ENCODE peak calls at places on chromosome 7, in five cellular contexts. One of them, this sample, is unnamed.

GRCh38 chr7:31017748-31018120 is 34.4 kb upstream of the ADCYAP1R1 start:
- DNase-seq in ascending aorta: no peak
- DNase-seq in brain microvascular endothelial cell: no peak
- DNase-seq in epithelial cell of esophagus: no peak
- DNase-seq in IMR-90: no peak
- DNase-seq in this sample: no peak

GRCh38 chr7:48389977-48390376 is 218.7 kb downstream of the ABCA13 start:
- DNase-seq in ascending aorta: no peak
- DNase-seq in brain microvascular endothelial cell: peak
- DNase-seq in epithelial cell of esophagus: peak
- DNase-seq in IMR-90: peak
- DNase-seq in this sample: peak

GRCh38 chr7:31092606-31093005 is 40.5 kb downstream of the ADCYAP1R1 start:
- DNase-seq in ascending aorta: no peak
- DNase-seq in brain microvascular endothelial cell: no peak
- DNase-seq in epithelial cell of esophagus: no peak
- DNase-seq in IMR-90: no peak
- DNase-seq in this sample: no peak

GRCh38 chr7:131346885-131347592 is 19.4 kb downstream of the MKLN1 start:
- DNase-seq in ascending aorta: no peak
- DNase-seq in brain microvascular endothelial cell: no peak
- DNase-seq in epithelial cell of esophagus: peak
- DNase-seq in IMR-90: no peak
- DNase-seq in this sample: no peak

GRCh38 chr7:132251327-132251659 is 325.0 kb downstream of the PLXNA4 start:
- DNase-seq in ascending aorta: peak
- DNase-seq in brain microvascular endothelial cell: no peak
- DNase-seq in epithelial cell of esophagus: peak
- DNase-seq in IMR-90: no peak
- DNase-seq in this sample: no peak

GRCh38 chr7:137354361-137354760 is 10.8 kb upstream of the PTN start:
- DNase-seq in ascending aorta: no peak
- DNase-seq in brain microvascular endothelial cell: peak
- DNase-seq in epithelial cell of esophagus: peak
- DNase-seq in IMR-90: peak
- DNase-seq in this sample: peak

GRCh38 chr7:47379629-47380324 is 202.1 kb downstream of the TNS3 start:
- DNase-seq in ascending aorta: peak
- DNase-seq in brain microvascular endothelial cell: peak
- DNase-seq in epithelial cell of esophagus: peak
- DNase-seq in IMR-90: peak
- DNase-seq in this sample: peak

GRCh38 chr7:23604296-23604640 is 7.1 kb downstream of the CCDC126 start:
- DNase-seq in ascending aorta: no peak
- DNase-seq in brain microvascular endothelial cell: no peak
- DNase-seq in epithelial cell of esophagus: peak
- DNase-seq in IMR-90: peak
- DNase-seq in this sample: no peak

GRCh38 chr7:88072036-88072714 is 138.1 kb downstream of the ADAM22 start:
- DNase-seq in ascending aorta: no peak
- DNase-seq in brain microvascular endothelial cell: no peak
- DNase-seq in epithelial cell of esophagus: no peak
- DNase-seq in IMR-90: no peak
- DNase-seq in this sample: no peak

GRCh38 chr7:141584935-141585334 is 33.7 kb downstream of the AGK start:
- DNase-seq in ascending aorta: no peak
- DNase-seq in brain microvascular endothelial cell: no peak
- DNase-seq in epithelial cell of esophagus: no peak
- DNase-seq in IMR-90: no peak
- DNase-seq in this sample: no peak

GRCh38 chr7:55545496-55545895 is 26.8 kb downstream of the VOPP1 start:
- DNase-seq in ascending aorta: no peak
- DNase-seq in brain microvascular endothelial cell: peak
- DNase-seq in epithelial cell of esophagus: peak
- DNase-seq in IMR-90: peak
- DNase-seq in this sample: peak

GRCh38 chr7:105487559-105488218 is 34.4 kb downstream of the PUS7 start:
- DNase-seq in ascending aorta: no peak
- DNase-seq in brain microvascular endothelial cell: peak
- DNase-seq in epithelial cell of esophagus: peak
- DNase-seq in IMR-90: peak
- DNase-seq in this sample: peak

GRCh38 chr7:136870799-136871487 is 2.5 kb downstream of the CHRM2 start:
- DNase-seq in ascending aorta: no peak
- DNase-seq in brain microvascular endothelial cell: no peak
- DNase-seq in epithelial cell of esophagus: no peak
- DNase-seq in IMR-90: no peak
- DNase-seq in this sample: peak

GRCh38 chr7:126040114-126041045 is 1110.8 kb upstream of the POT1 start:
- DNase-seq in ascending aorta: no peak
- DNase-seq in brain microvascular endothelial cell: no peak
- DNase-seq in epithelial cell of esophagus: no peak
- DNase-seq in IMR-90: no peak
- DNase-seq in this sample: no peak

GRCh38 chr7:94452257-94452656 is 57.4 kb upstream of the CASD1 start:
- DNase-seq in ascending aorta: no peak
- DNase-seq in brain microvascular endothelial cell: no peak
- DNase-seq in epithelial cell of esophagus: no peak
- DNase-seq in IMR-90: peak
- DNase-seq in this sample: no peak

GRCh38 chr7:94391716-94392390 is 2.8 kb upstream of the COL1A2 start:
- DNase-seq in ascending aorta: peak
- DNase-seq in brain microvascular endothelial cell: peak
- DNase-seq in epithelial cell of esophagus: no peak
- DNase-seq in IMR-90: peak
- DNase-seq in this sample: peak

GRCh38 chr7:114823290-114823689 is 98.6 kb upstream of the MDFIC start:
- DNase-seq in ascending aorta: no peak
- DNase-seq in brain microvascular endothelial cell: no peak
- DNase-seq in epithelial cell of esophagus: peak
- DNase-seq in IMR-90: peak
- DNase-seq in this sample: peak

GRCh38 chr7:112550468-112551060 is 69.8 kb downstream of the LSMEM1 start:
- DNase-seq in ascending aorta: no peak
- DNase-seq in brain microvascular endothelial cell: peak
- DNase-seq in epithelial cell of esophagus: peak
- DNase-seq in IMR-90: peak
- DNase-seq in this sample: peak

GRCh38 chr7:29287366-29287765 is 92.8 kb downstream of the CHN2 start:
- DNase-seq in ascending aorta: no peak
- DNase-seq in brain microvascular endothelial cell: peak
- DNase-seq in epithelial cell of esophagus: peak
- DNase-seq in IMR-90: peak
- DNase-seq in this sample: peak

GRCh38 chr7:41224063-41224763 is 478.7 kb downstream of the INHBA start:
- DNase-seq in ascending aorta: no peak
- DNase-seq in brain microvascular endothelial cell: peak
- DNase-seq in epithelial cell of esophagus: peak
- DNase-seq in IMR-90: peak
- DNase-seq in this sample: peak

GRCh38 chr7:113421696-113422330 is 303.5 kb upstream of the SMIM30 start:
- DNase-seq in ascending aorta: peak
- DNase-seq in brain microvascular endothelial cell: peak
- DNase-seq in epithelial cell of esophagus: peak
- DNase-seq in IMR-90: peak
- DNase-seq in this sample: peak

GRCh38 chr7:65397730-65398142 is 24.1 kb downstream of the ZNF92 start:
- DNase-seq in ascending aorta: no peak
- DNase-seq in brain microvascular endothelial cell: peak
- DNase-seq in epithelial cell of esophagus: peak
- DNase-seq in IMR-90: no peak
- DNase-seq in this sample: peak

DNA sequence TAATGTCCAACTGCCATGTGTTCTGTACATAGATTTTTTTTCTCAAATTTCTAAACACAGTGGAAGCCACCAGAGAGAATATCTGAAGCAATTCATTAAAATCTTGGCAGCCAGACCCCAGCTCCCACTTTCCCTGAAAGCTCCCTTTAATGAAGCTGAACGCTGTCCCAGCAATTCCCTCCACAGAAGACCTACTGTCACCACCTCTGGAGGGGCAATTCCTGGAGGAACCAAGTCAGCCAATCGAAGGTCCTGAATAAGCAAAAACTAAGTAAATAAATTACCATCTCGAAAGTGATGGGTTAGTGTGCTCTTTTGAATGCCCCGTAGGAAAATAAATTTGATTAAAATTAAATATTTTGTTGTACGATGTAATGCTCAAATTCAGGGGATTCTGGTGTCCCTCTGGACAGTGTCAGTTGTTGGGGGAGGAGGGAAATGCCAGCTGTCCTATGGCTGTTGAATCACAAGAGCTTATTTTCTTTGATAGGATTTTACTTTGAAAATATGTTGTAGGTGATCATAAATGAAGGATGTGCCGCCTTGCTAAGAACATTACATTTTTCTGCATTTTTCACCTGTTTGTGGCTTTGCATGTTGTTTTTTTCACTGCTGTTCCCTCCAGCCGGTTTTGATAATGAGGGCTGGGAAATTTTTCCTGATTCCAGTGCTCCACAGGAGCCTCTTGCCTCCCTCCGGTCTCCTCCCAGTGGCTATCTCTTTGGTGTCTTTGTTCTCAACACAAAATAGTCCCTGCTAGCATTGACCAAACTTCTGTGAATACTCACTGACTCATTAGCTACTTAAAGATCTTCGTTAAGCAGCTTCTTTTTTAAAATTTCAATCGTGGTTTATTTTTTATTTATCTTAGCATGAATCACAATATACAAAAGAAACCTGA is 9.3 kb upstream of the GSAP start:
- DNase-seq in ascending aorta: no peak
- DNase-seq in brain microvascular endothelial cell: peak
- DNase-seq in epithelial cell of esophagus: peak
- DNase-seq in IMR-90: peak
- DNase-seq in this sample: peak
- H3K4me3 ChIP-seq in ascending aorta: no peak
- H3K4me3 ChIP-seq in brain microvascular endothelial cell: peak
- H3K4me3 ChIP-seq in epithelial cell of esophagus: no peak
- H3K4me3 ChIP-seq in IMR-90: peak
- H3K4me3 ChIP-seq in this sample: no peak

DNA sequence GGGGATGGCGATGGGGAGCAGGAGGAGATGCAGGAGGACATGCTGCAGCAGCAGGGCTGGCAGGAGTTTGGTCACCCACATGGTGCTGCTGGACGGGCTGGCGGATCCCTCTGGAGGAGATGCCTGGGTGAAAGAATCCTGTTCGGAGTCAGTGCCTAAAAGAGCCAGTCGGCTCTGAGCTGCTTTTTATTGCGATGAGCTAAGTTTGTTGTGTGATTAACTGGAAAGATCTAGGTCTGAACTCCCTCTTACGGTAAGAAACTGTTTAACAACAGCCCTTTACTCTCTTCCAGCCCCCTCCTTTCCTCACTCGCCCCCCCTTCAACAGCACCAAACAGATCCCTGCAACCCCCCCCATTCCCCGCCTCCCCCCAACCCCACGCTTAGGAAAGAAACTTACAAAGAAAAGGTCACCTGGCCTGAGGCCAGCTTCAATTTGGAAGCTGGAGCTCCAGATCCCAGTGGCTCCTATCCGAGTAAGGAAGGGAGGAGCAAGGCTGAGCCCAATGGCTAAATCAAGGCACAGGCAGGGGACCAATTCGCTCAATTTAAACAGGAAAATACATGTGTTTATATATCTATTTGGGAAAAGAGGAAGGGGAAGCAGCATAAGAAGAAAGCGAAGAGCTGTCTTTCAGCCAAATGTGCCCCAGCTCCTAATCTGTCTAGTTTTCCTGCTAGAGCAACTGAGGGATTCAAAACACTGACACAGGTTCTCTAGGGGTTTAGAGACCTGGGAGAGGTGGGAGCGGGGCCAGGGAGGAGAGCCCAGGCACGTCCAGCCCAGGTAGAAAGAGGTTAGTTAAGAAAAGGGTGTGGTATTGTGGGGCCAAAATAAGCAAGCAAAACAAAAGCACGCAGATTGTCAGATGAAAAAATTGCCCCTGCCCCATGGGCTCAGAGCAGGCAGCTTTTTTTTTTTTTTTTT is at the start of gene HGF:
- DNase-seq in ascending aorta: peak
- DNase-seq in brain microvascular endothelial cell: peak
- DNase-seq in epithelial cell of esophagus: no peak
- DNase-seq in IMR-90: peak
- DNase-seq in this sample: peak
- TF ChIP-seq CTCF in ascending aorta: no peak
- TF ChIP-seq CTCF in brain microvascular endothelial cell: peak
- TF ChIP-seq CTCF in epithelial cell of esophagus: no peak
- TF ChIP-seq CTCF in IMR-90: peak
- TF ChIP-seq CTCF in this sample: peak

GRCh38 chr7:24755096-24755495 is 2.2 kb downstream of the GSDME start:
- DNase-seq in ascending aorta: no peak
- DNase-seq in brain microvascular endothelial cell: no peak
- DNase-seq in epithelial cell of esophagus: peak
- DNase-seq in IMR-90: no peak
- DNase-seq in this sample: no peak

GRCh38 chr7:24757799-24758275 is 573 bp upstream of the GSDME start:
- DNase-seq in ascending aorta: peak
- DNase-seq in brain microvascular endothelial cell: peak
- DNase-seq in epithelial cell of esophagus: peak
- DNase-seq in IMR-90: peak
- DNase-seq in this sample: peak

GRCh38 chr7:24755541-24756416 is 1.5 kb downstream of the GSDME start:
- DNase-seq in ascending aorta: no peak
- DNase-seq in brain microvascular endothelial cell: peak
- DNase-seq in epithelial cell of esophagus: peak
- DNase-seq in IMR-90: peak
- DNase-seq in this sample: peak

GRCh38 chr7:24756989-24757798 is at the start of gene GSDME:
- DNase-seq in ascending aorta: peak
- DNase-seq in brain microvascular endothelial cell: peak
- DNase-seq in epithelial cell of esophagus: peak
- DNase-seq in IMR-90: peak
- DNase-seq in this sample: peak

GRCh38 chr7:24756545-24756988 is 697 bp downstream of the GSDME start:
- DNase-seq in ascending aorta: no peak
- DNase-seq in brain microvascular endothelial cell: no peak
- DNase-seq in epithelial cell of esophagus: no peak
- DNase-seq in IMR-90: peak
- DNase-seq in this sample: no peak
- H3K4me3 ChIP-seq in ascending aorta: peak
- H3K4me3 ChIP-seq in brain microvascular endothelial cell: peak
- H3K4me3 ChIP-seq in epithelial cell of esophagus: peak
- H3K4me3 ChIP-seq in IMR-90: peak
- H3K4me3 ChIP-seq in this sample: peak

GRCh38 chr7:151229249-151229648 is 2.2 kb upstream of the ABCF2 start:
- DNase-seq in ascending aorta: no peak
- DNase-seq in brain microvascular endothelial cell: no peak
- DNase-seq in epithelial cell of esophagus: no peak
- DNase-seq in IMR-90: no peak
- DNase-seq in this sample: no peak

GRCh38 chr7:151225948-151226510 is 976 bp downstream of the ABCF2 start:
- DNase-seq in ascending aorta: no peak
- DNase-seq in brain microvascular endothelial cell: no peak
- DNase-seq in epithelial cell of esophagus: peak
- DNase-seq in IMR-90: no peak
- DNase-seq in this sample: no peak

GRCh38 chr7:151228024-151228866 is 1.2 kb upstream of the ABCF2 start:
- DNase-seq in ascending aorta: no peak
- DNase-seq in brain microvascular endothelial cell: no peak
- DNase-seq in epithelial cell of esophagus: peak
- DNase-seq in IMR-90: no peak
- DNase-seq in this sample: no peak

GRCh38 chr7:151226560-151226874 is 488 bp downstream of the ABCF2 start:
- DNase-seq in ascending aorta: no peak
- DNase-seq in brain microvascular endothelial cell: no peak
- DNase-seq in epithelial cell of esophagus: no peak
- DNase-seq in IMR-90: no peak
- DNase-seq in this sample: no peak

GRCh38 chr7:151226875-151227782 is at the start of gene ABCF2:
- DNase-seq in ascending aorta: peak
- DNase-seq in brain microvascular endothelial cell: peak
- DNase-seq in epithelial cell of esophagus: peak
- DNase-seq in IMR-90: peak
- DNase-seq in this sample: peak
- TF ChIP-seq CTCF in ascending aorta: no peak
- TF ChIP-seq CTCF in brain microvascular endothelial cell: peak
- TF ChIP-seq CTCF in epithelial cell of esophagus: no peak
- TF ChIP-seq CTCF in IMR-90: no peak
- TF ChIP-seq CTCF in this sample: no peak